ENCODE peak calls at places on chromosomes 13 and 19, in six cellular contexts. I is tibial nerve, W is Peyer's patch, K is lower leg skin, A is K562, S is A549. G is an unnamed sample.

GRCh38 chr13:113979791-113980471 is 6.1 kb upstream of the C13orf46 start:
- DNase-seq in I (no peak), W (peak), K (no peak), A (no peak), S (no peak), G (no peak)

GRCh38 chr13:57624565-57625435 is 6.7 kb upstream of the PCDH17 start:
- DNase-seq in I (peak), W (no peak), K (no peak), A (peak), S (peak), G (no peak)

GRCh38 chr19:48568345-48568886 is 16.4 kb downstream of the SULT2B1 start:
- DNase-seq in I (peak), W (peak), K (peak), A (peak), S (peak), G (peak)

GRCh38 chr19:13396256-13397080 is 109.8 kb downstream of the CACNA1A start:
- DNase-seq in I (peak), W (no peak), K (no peak), A (peak), S (peak), G (no peak)

GRCh38 chr13:98900442-98900841 is 77.4 kb downstream of the DOCK9 start:
- DNase-seq in I (no peak), W (no peak), K (no peak), A (no peak), S (no peak), G (no peak)

GRCh38 chr13:57629821-57630235 is 1.7 kb upstream of the PCDH17 start:
- DNase-seq in I (peak), W (peak), K (peak), A (no peak), S (peak), G (peak)

GRCh38 chr19:18859676-18860301 is 28.0 kb downstream of the UPF1 start:
- DNase-seq in I (no peak), W (no peak), K (no peak), A (no peak), S (no peak), G (no peak)

GRCh38 chr19:38852231-38853044 is 2.7 kb upstream of the HNRNPL start:
- DNase-seq in I (peak), W (peak), K (peak), A (peak), S (peak), G (peak)

GRCh38 chr19:49355890-49356289 is 6.3 kb downstream of the TEAD2 start:
- DNase-seq in I (no peak), W (no peak), K (no peak), A (no peak), S (no peak), G (no peak)

GRCh38 chr19:41327499-41328156 is 17.7 kb downstream of the CCDC97 start:
- DNase-seq in I (no peak), W (peak), K (peak), A (peak), S (peak), G (peak)
- H3K4me3 ChIP-seq in I (peak), W (peak), K (no peak), A (no peak), S (no peak), G (peak)

DNA sequence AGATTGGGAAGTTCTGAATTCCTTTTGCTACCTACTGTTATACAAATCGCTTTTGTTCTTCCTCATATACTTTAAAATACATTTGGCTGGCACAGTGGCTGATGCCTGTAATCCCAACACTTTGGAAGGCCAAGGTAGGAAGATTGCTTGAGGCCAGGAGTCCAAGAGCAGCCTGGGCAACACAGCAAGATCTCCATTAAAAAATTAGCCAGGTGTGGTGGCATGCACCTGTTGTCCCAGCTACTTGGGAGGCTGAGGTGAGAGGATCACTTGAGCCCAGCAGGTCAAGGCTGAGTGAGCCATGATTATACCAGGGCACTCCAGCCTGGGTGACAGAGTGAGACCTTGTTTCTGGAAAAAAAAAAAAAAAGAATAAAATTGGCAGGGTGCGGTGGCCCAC is 34.4 kb upstream of the CXCL17 start:
- DNase-seq in I (no peak), W (no peak), K (no peak), A (no peak), S (no peak), G (no peak)
- TF ChIP-seq POLR2A in I (no peak), W (no peak), K (no peak), A (no peak), S (no peak), G (no peak)

DNA sequence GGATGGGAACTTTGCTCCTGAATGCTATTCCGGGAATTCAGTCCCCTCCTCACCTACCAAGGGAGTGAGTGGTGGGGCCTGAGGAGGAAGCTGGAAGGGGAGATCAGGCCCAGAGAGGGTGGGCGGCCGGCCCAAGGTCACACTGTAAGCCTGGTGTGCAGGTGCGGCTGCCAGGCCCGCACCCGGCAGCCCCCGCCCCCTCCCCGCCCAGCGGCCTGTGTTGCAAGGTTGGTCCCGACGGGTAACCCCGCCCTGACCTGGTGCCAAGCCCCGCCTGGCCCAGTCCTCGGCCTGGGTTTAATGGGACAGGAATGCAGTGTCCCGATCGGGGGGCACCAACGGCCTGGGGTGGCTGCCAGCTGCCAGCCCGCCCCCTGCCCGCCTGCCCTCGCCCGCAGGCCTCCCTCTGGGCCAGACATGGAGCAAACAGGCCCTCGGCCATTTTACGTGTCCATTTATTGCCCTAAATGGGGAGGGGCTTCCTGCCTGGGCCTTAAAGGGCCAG is 5.5 kb downstream of the ZBTB7A start:
- DNase-seq in I (peak), W (peak), K (peak), A (no peak), S (peak), G (peak)
- H3K4me3 ChIP-seq in I (peak), W (peak), K (no peak), A (no peak), S (peak), G (peak)

DNA sequence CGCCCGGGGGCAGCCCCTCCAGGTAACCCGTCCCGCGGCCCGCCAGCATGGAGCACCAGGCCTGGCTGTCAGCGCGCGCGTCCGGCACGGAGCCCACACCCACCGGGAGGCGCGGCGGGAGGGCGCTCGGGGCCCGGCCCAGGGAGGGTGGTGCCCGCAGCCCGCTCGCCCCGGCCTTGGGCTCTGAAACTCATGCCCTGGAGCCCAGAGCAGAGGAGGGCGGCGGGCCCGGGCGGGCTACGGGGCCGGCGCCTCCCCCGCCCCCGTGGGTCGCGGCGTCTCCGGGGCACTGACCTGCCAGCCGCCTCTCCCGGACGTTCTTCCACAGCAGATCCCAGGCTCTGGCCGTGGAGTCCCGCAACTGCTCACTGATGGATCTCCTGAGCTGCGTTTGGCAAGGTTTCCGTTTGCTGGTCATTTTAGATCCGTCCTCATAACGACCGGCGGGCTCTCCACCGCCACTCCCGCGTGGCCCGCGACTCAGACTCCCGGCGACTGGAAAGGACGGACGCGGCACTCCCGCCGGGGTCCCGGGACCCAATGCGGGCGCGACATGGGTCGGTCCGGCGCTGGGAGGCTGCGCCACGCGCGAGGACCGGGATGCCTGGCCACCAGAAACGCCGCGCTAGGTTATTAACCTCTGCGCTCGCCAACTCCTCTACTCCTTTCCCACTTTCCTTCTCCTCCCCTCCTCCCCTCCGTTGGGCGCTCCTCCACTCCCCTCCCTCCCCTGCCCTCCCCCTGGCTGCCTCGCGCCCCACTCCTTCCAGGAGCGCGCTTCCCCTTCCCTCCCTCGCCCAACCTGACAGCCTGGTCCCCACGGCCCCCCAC is 64.7 kb upstream of the STARD13 start:
- DNase-seq in I (peak), W (peak), K (peak), A (no peak), S (no peak), G (peak)
- TF ChIP-seq POLR2A in I (peak), W (no peak), K (no peak), A (no peak), S (no peak), G (no peak)

GRCh38 chr19:6238256-6238642 is 41.5 kb downstream of the MLLT1 start:
- DNase-seq in I (no peak), W (no peak), K (no peak), A (peak), S (no peak), G (no peak)
- H3K4me3 ChIP-seq in I (no peak), W (no peak), K (no peak), A (no peak), S (no peak), G (no peak)